ENCODE peak calls at places on chromosomes 4 and X, in four cellular contexts. E is esophagus squamous epithelium, Q is suprapubic skin, U is Peyer's patch. K is an unnamed sample. For H3K4me1, the result is how much of the 10 kb centered on the place peaks cover.

GRCh38 chr4:8215001-8215427 is 15.9 kb downstream of the SH3TC1 start:
- DNase-seq in U (no peak), Q (no peak), E (no peak), K (no peak)

GRCh38 chr4:99483636-99484035 is 27.2 kb upstream of the C4orf17 start:
- DNase-seq in U (no peak), Q (no peak), E (no peak), K (no peak)

GRCh38 chr4:27861381-27861787 is 1000.7 kb downstream of the STIM2 start:
- DNase-seq in E (no peak), U (no peak), Q (no peak), K (no peak)

GRCh38 chr4:5992171-5993062 is 25.8 kb downstream of the C4orf50 start:
- DNase-seq in E (no peak), Q (peak), U (no peak), K (peak)

GRCh38 chrX:63993936-63994335 is 208.9 kb upstream of the ARHGEF9 start:
- DNase-seq in Q (no peak), E (no peak), U (no peak), K (no peak)

GRCh38 chrX:117895418-117895817 is 221.2 kb downstream of the KLHL13 start:
- DNase-seq in U (no peak), E (no peak), Q (no peak), K (no peak)

GRCh38 chr4:181661090-181661489 is 582.1 kb upstream of the TENM3 start:
- DNase-seq in U (no peak), E (no peak), Q (no peak), K (no peak)

GRCh38 chr4:113502476-113502875 is 259.1 kb downstream of the CAMK2D start:
- DNase-seq in Q (no peak), E (no peak), U (no peak), K (no peak)

GRCh38 chrX:15854080-15854655 is 445 bp downstream of the AP1S2 start:
- DNase-seq in Q (peak), U (peak), E (peak), K (peak)

GRCh38 chr4:144699565-144699964 is 53.6 kb downstream of the HHIP start:
- DNase-seq in Q (no peak), U (no peak), E (no peak), K (no peak)

GRCh38 chr4:8599657-8600056 is 7.1 kb downstream of the CPZ start:
- DNase-seq in E (no peak), Q (no peak), U (no peak), K (no peak)

GRCh38 chr4:118994030-118994429 is 105.4 kb downstream of the SYNPO2 start:
- DNase-seq in E (no peak), U (no peak), Q (no peak), K (peak)

GRCh38 chr4:103129174-103129573 is 29.5 kb upstream of the BDH2 start:
- DNase-seq in U (no peak), E (no peak), Q (no peak), K (no peak)

GRCh38 chr4:120918092-120918491 is 4.4 kb downstream of the PRDM5 start:
- DNase-seq in Q (no peak), E (no peak), U (no peak), K (no peak)

GRCh38 chr4:111362891-111363290 is 740.0 kb upstream of the PITX2 start:
- DNase-seq in Q (peak), U (no peak), E (no peak), K (no peak)

GRCh38 chrX:64205441-64205734 is at the start of gene AMER1:
- DNase-seq in Q (peak), U (no peak), E (no peak), K (no peak)

GRCh38 chrX:17520206-17520605 is 145.2 kb downstream of the NHS start:
- DNase-seq in E (no peak), U (no peak), Q (no peak), K (no peak)

GRCh38 chr4:164779811-164780216 is 25.9 kb downstream of the SMIM31 start:
- DNase-seq in Q (no peak), E (no peak), U (no peak), K (no peak)

GRCh38 chr4:93791570-93792195 is 36.9 kb upstream of the ATOH1 start:
- DNase-seq in U (no peak), Q (no peak), E (no peak), K (no peak)

GRCh38 chr4:5278213-5278612 is 226.9 kb downstream of the STK32B start:
- DNase-seq in Q (no peak), E (no peak), U (no peak), K (no peak)

GRCh38 chrX:56813318-56813837 is 84.3 kb downstream of the NBDY start:
- DNase-seq in U (peak), E (no peak), Q (peak), K (no peak)

GRCh38 chrX:12814434-12814833 is 23.2 kb downstream of the PRPS2 start:
- DNase-seq in Q (no peak), E (no peak), U (no peak), K (no peak)

GRCh38 chrX:9935436-9935835 is 31.7 kb upstream of the CLDN34 start:
- DNase-seq in U (no peak), E (no peak), Q (no peak), K (no peak)

GRCh38 chr4:3437582-3437936 is 4.2 kb upstream of the HGFAC start:
- DNase-seq in U (no peak), Q (no peak), E (no peak), K (no peak)

GRCh38 chrX:46255066-46255465 is 290.2 kb downstream of the ZNF674 start:
- DNase-seq in Q (no peak), E (no peak), U (no peak), K (no peak)

GRCh38 chr4:107183155-107183774 is 147.2 kb upstream of the DKK2 start:
- DNase-seq in E (no peak), Q (no peak), U (no peak), K (no peak)

GRCh38 chr4:60822986-60823385 is 377.1 kb upstream of the ADGRL3 start:
- DNase-seq in E (no peak), U (no peak), Q (no peak), K (no peak)

GRCh38 chrX:98548550-98548949 is 1664.8 kb downstream of the RPA4 start:
- DNase-seq in E (no peak), U (no peak), Q (no peak), K (no peak)

GRCh38 chrX:154317391-154318000 is 21.9 kb downstream of the TKTL1 start:
- DNase-seq in Q (no peak), E (no peak), U (no peak), K (no peak)

GRCh38 chr4:113657834-113658233 is 103.7 kb downstream of the CAMK2D start:
- DNase-seq in Q (no peak), U (no peak), E (no peak), K (no peak)

GRCh38 chrX:35726176-35726575 is 72.0 kb upstream of the MAGEB16 start:
- DNase-seq in Q (no peak), U (no peak), E (no peak), K (no peak)

GRCh38 chrX:136725446-136726104 is 55.2 kb downstream of the ARHGEF6 start:
- DNase-seq in U (no peak), Q (no peak), E (no peak), K (peak)

GRCh38 chr4:74543247-74543670 is 98.3 kb downstream of the AREG start:
- DNase-seq in Q (no peak), U (no peak), E (no peak), K (no peak)

GRCh38 chrX:123860983-123861382 is 1.1 kb downstream of the XIAP start:
- DNase-seq in E (no peak), Q (no peak), U (no peak), K (no peak)

GRCh38 chr4:105543881-105544280 is 8.5 kb upstream of the ARHGEF38 start:
- DNase-seq in Q (no peak), U (no peak), E (no peak), K (no peak)

GRCh38 chr4:54433686-54434085 is 204.6 kb downstream of the PDGFRA start:
- DNase-seq in E (no peak), U (no peak), Q (no peak), K (no peak)

GRCh38 chr4:158253350-158253980 is 43.2 kb downstream of the TMEM144 start:
- DNase-seq in U (no peak), E (no peak), Q (no peak), K (no peak)

GRCh38 chr4:99811850-99812249 is 4.8 kb upstream of the DAPP1 start:
- DNase-seq in U (no peak), E (no peak), Q (no peak), K (no peak)

GRCh38 chr4:8148785-8149435 is 9.7 kb downstream of the ABLIM2 start:
- DNase-seq in U (no peak), Q (no peak), E (no peak), K (no peak)

DNA sequence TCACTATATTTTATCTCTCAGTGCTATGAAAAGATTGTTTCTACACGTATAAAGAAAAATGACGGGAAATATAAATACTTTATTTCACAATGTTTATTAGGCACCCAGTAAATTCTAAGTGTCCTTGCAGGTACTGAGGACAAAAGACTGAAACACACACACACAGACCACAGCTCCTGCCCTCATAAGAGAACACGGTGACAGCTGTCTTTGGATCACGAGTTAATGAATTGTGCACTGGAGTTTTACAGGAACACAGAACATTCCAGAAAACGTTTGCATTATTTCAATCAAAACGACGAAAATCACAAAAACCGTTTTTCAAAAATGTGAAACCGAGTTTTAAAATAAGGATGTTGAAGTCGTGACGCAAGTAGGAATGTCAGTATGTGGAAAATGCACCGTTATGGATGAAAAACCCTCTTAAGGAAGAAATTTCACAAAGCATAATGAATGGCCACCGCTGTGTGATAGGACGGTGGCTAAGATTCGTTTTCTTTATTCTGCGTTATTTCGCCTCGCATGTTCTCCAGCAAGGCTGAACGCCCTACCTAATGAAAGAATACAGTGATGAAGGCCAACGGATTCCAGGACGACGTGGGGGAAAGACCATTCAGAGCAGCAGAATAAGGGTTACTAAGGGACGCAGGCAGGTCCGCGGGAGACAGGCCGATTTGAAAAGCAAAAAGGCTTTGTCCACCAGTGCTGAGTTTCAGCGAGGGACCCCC is 24.2 kb downstream of the FAM156A start:
- DNase-seq in E (no peak), Q (no peak), U (no peak), K (no peak)
- TF ChIP-seq POLR2A in E (no peak), Q (no peak), U (no peak), K (no peak)

GRCh38 chr4:76591992-76592391 is 157.0 kb downstream of the SHROOM3 start:
- DNase-seq in Q (no peak), U (no peak), E (no peak), K (no peak)
- H3K4me1 ChIP-seq in Q (under half), U (under half), E (under half), K (under half)

GRCh38 chrX:24054182-24055042 is at the start of gene EIF2S3:
- DNase-seq in E (peak), U (peak), Q (peak), K (peak)
- H3K27ac ChIP-seq in E (peak), U (peak), Q (peak), K (peak)

GRCh38 chrX:48918644-48919340 is at the start of gene PIM2:
- DNase-seq in Q (peak), E (peak), U (peak), K (peak)
- TF ChIP-seq POLR2A in Q (peak), E (peak), U (peak), K (peak)

DNA sequence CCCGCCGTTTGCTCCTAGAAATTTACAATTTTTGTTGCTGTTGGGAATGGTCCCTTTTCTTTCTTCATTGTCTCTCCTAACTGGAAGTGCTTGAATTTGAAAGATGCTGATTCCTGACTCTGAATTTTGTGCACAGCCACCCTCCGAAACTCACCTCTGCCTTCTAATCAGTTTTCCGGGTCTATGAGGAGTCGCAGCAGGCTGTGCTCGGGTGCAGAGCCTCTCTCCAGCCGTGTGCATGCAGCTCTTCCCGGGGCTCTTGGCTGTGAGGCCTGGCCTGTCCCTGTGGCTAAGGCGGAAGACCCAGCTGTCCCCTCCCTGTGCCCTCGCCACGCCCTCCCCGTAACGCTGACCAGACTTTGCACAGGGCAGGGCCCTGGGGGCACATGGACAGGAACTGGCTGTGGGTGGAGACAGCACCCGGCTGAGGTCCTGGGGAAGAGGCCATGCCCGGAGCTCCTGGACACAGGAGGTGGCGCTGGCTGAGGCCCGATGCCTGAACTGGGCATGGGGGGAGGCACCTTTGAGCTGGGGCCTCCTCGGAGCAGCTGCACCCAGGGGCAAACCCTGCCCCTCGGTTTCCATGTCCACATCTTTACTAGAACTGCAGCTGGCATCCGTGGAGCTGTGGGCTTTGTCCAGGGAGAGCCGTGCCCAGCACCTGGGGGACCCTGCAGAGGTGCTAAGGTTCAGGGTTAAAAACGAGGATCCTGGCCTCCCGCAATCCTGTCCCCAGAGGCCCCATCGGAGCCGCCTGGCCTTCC is 32.6 kb upstream of the SPON2 start:
- DNase-seq in E (no peak), Q (peak), U (peak), K (peak)
- H3K4me1 ChIP-seq in E (half or more), Q (half or more), U (under half), K (half or more)

DNA sequence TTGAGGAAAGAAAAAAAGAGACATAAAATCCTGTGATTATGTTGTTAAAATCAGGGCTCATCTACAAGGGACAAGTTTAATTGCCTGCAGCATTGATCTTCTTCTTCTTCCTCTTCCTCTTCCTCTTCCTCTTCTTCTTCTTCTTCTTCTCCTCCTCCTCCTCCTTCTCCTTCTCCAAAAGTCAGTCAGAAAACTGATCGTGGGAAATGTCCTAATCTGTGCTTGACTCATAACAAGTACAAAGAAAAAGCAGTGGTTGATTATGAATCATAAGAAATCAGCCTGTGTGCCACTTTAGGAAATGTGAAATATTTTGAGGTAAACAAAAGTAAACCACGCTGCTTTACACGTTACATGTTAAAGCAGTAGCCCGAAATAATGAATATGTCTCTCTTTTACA is 2.7 kb upstream of the ATP10D start:
- DNase-seq in U (no peak), E (no peak), Q (no peak), K (no peak)
- H3K27ac ChIP-seq in U (no peak), E (peak), Q (peak), K (no peak)

K was measured in sigmoid colon.